ENCODE peak calls at places on chromosomes 6 and 20, in six cellular contexts. H is cardiac muscle cell; M is CD4-positive, CD25-positive, alpha-beta regulatory T cell; T is ovary; R is CD4-positive, alpha-beta memory T cell; C is kidney epithelial cell. N is an unnamed sample.

GRCh38 chr6:119533603-119534279 is 184.2 kb upstream of the MAN1A1 start:
- DNase-seq in T (no peak), H (peak; percentile 32), C (peak; percentile 19), R (no peak), M (no peak), N (peak; percentile 37)

GRCh38 chr6:9717568-9717967 is 697.3 kb downstream of the TFAP2A start:
- DNase-seq in H (no peak), M (no peak), R (no peak), T (no peak), C (no peak), N (no peak)

GRCh38 chr20:47666304-47666703 is 119.0 kb downstream of the SULF2 start:
- DNase-seq in M (no peak), H (no peak), T (no peak), C (no peak), R (no peak), N (no peak)

GRCh38 chr6:21500314-21500713 is 93.2 kb upstream of the SOX4 start:
- DNase-seq in H (no peak), T (no peak), M (no peak), C (no peak), R (no peak), N (no peak)

GRCh38 chr6:20575691-20576451 is 41.6 kb downstream of the CDKAL1 start:
- DNase-seq in C (no peak), H (peak; percentile 30), R (no peak), T (no peak), M (no peak), N (no peak)

GRCh38 chr6:70292144-70292543 is 10.7 kb downstream of the COL9A1 start:
- DNase-seq in T (no peak), C (no peak), R (no peak), H (no peak), M (no peak), N (no peak)

GRCh38 chr6:18216411-18216810 is 47.9 kb downstream of the DEK start:
- DNase-seq in M (no peak), C (peak; percentile 9), T (no peak), H (peak; percentile 26), R (no peak), N (no peak)

GRCh38 chr6:30555428-30556005 is 772 bp downstream of the GNL1 start:
- DNase-seq in H (peak; percentile 59), M (no peak), C (no peak), R (no peak), T (peak; percentile 71), N (no peak)

GRCh38 chr20:25500880-25501351 is 84.4 kb downstream of the NINL start:
- DNase-seq in M (no peak), H (no peak), T (no peak), R (no peak), C (no peak), N (no peak)

GRCh38 chr6:45949256-45949655 is 66.4 kb downstream of the CLIC5 start:
- DNase-seq in C (no peak), T (no peak), R (no peak), H (no peak), M (no peak), N (no peak)

GRCh38 chr6:106163446-106163965 is 77.4 kb downstream of the PRDM1 start:
- DNase-seq in R (peak; percentile 51), C (no peak), T (no peak), M (no peak), H (peak; percentile 80), N (peak; percentile 67)

GRCh38 chr6:2197984-2198383 is 47.4 kb downstream of the GMDS start:
- DNase-seq in C (no peak), H (no peak), T (no peak), M (no peak), R (no peak), N (no peak)

GRCh38 chr20:62776692-62777527 is 19.4 kb upstream of the MRGBP start:
- DNase-seq in T (no peak), M (peak; percentile 29), C (no peak), H (no peak), R (peak; percentile 57), N (peak; percentile 58)

GRCh38 chr20:11585752-11586352 is 331.8 kb upstream of the BTBD3 start:
- DNase-seq in H (peak; percentile 27), T (no peak), R (no peak), C (no peak), M (no peak), N (no peak)

GRCh38 chr6:158763440-158764187 is 55.6 kb downstream of the EZR start:
- DNase-seq in R (no peak), T (no peak), M (no peak), C (no peak), H (no peak), N (no peak)

GRCh38 chr6:7052441-7052936 is 55.3 kb upstream of the RREB1 start:
- DNase-seq in T (peak; percentile 85), C (peak; percentile 65), M (no peak), H (peak; percentile 91), R (no peak), N (peak; percentile 16)

GRCh38 chr20:59583428-59584277 is 20.7 kb upstream of the PHACTR3 start:
- DNase-seq in C (no peak), H (peak; percentile 40), T (peak; percentile 89), R (no peak), M (no peak), N (no peak)

GRCh38 chr6:593139-593906 is 63.6 kb downstream of the HUS1B start:
- DNase-seq in H (peak; percentile 70), C (no peak), T (peak; percentile 37), M (peak; percentile 44), R (peak; percentile 59), N (no peak)

GRCh38 chr6:138643210-138643609 is 130.4 kb upstream of the CCDC28A start:
- DNase-seq in R (no peak), M (no peak), H (no peak), C (no peak), T (no peak), N (no peak)

GRCh38 chr6:7541175-7542064 is at the start of gene DSP:
- DNase-seq in R (peak; percentile 1), C (no peak), H (peak; percentile 8), T (peak; percentile 10), M (no peak), N (peak; percentile 37)

GRCh38 chr6:142027074-142027473 is 105.7 kb upstream of the GJE1 start:
- DNase-seq in R (no peak), M (no peak), C (no peak), T (no peak), H (no peak), N (no peak)

GRCh38 chr6:125922322-125922860 is 34.2 kb upstream of the HINT3 start:
- DNase-seq in T (no peak), R (no peak), C (no peak), M (no peak), H (no peak), N (no peak)

GRCh38 chr20:47614703-47615309 is 113.1 kb downstream of the NCOA3 start:
- DNase-seq in H (no peak), T (no peak), M (no peak), C (no peak), R (no peak), N (no peak)

GRCh38 chr6:123610779-123611178 is 26.0 kb downstream of the TRDN start:
- DNase-seq in R (no peak), C (no peak), T (no peak), H (no peak), M (no peak), N (no peak)

GRCh38 chr6:83838727-83839126 is 14.4 kb upstream of the RIPPLY2 start:
- DNase-seq in C (no peak), R (no peak), H (no peak), M (no peak), T (no peak), N (no peak)

GRCh38 chr6:106692112-106692822 is 62.9 kb downstream of the QRSL1 start:
- DNase-seq in M (no peak), C (peak; percentile 81), T (no peak), H (peak; percentile 7), R (no peak), N (no peak)

GRCh38 chr20:8788831-8789230 is 280.1 kb upstream of the PLCB4 start:
- DNase-seq in T (no peak), M (no peak), H (no peak), R (no peak), C (no peak), N (no peak)

GRCh38 chr6:135680964-135681913 is 170.3 kb upstream of the PDE7B start:
- DNase-seq in C (no peak), T (no peak), M (no peak), H (peak; percentile 39), R (no peak), N (no peak)

GRCh38 chr20:57394087-57395082 is 3.2 kb downstream of the RBM38 start:
- DNase-seq in R (no peak), T (no peak), H (no peak), M (no peak), C (no peak), N (no peak)
- H3K36me3 ChIP-seq in R (peaks cover 40% of the 10 kb centered on the region), T (no peaks in the 10 kb centered on the region), H (peaks cover 53% of the 10 kb centered on the region), M (peaks cover 45% of the 10 kb centered on the region), C (no peaks in the 10 kb centered on the region), N (peaks cover 45% of the 10 kb centered on the region)

GRCh38 chr6:44301782-44302564 is 11.2 kb downstream of the AARS2 start:
- DNase-seq in T (no peak), M (no peak), R (no peak), H (no peak), C (no peak), N (no peak)
- H3K36me3 ChIP-seq in T (no peaks in the 10 kb centered on the region), M (peaks cover 51% of the 10 kb centered on the region), R (peaks cover 28% of the 10 kb centered on the region), H (peaks cover 2% of the 10 kb centered on the region), C (no peaks in the 10 kb centered on the region), N (peaks cover 41% of the 10 kb centered on the region)

GRCh38 chr20:32455171-32455900 is 97.2 kb downstream of the ASXL1 start:
- DNase-seq in T (no peak), M (no peak), C (no peak), R (no peak), H (no peak), N (no peak)
- H3K36me3 ChIP-seq in T (no peaks in the 10 kb centered on the region), M (peaks cover 61% of the 10 kb centered on the region), C (peaks cover under 1% of the 10 kb centered on the region), R (peaks cover 58% of the 10 kb centered on the region), H (peaks cover 22% of the 10 kb centered on the region), N (no peaks in the 10 kb centered on the region)

GRCh38 chr6:44301106-44301505 is 12.0 kb downstream of the AARS2 start:
- DNase-seq in T (no peak), R (no peak), C (no peak), M (no peak), H (no peak), N (no peak)
- H3K36me3 ChIP-seq in T (no peaks in the 10 kb centered on the region), R (peaks cover 28% of the 10 kb centered on the region), C (no peaks in the 10 kb centered on the region), M (peaks cover 42% of the 10 kb centered on the region), H (peaks cover 2% of the 10 kb centered on the region), N (peaks cover 35% of the 10 kb centered on the region)

GRCh38 chr20:49862607-49863200 is 50.1 kb downstream of the SLC9A8 start:
- DNase-seq in T (no peak), H (no peak), C (no peak), M (no peak), R (no peak), N (no peak)

GRCh38 chr20:49856904-49857303 is 44.3 kb downstream of the SLC9A8 start:
- DNase-seq in M (no peak), H (no peak), T (no peak), C (no peak), R (no peak), N (no peak)

GRCh38 chr20:49859807-49860206 is 47.2 kb downstream of the SLC9A8 start:
- DNase-seq in R (no peak), M (no peak), C (no peak), T (no peak), H (no peak), N (no peak)

GRCh38 chr20:49858076-49858565 is 45.5 kb downstream of the SLC9A8 start:
- DNase-seq in C (no peak), T (no peak), R (no peak), H (no peak), M (no peak), N (no peak)

GRCh38 chr20:49859011-49859410 is 46.4 kb downstream of the SLC9A8 start:
- DNase-seq in R (no peak), H (no peak), M (no peak), T (no peak), C (no peak), N (no peak)
- H3K36me3 ChIP-seq in R (peaks cover 32% of the 10 kb centered on the region), H (peaks cover 13% of the 10 kb centered on the region), M (peaks cover 60% of the 10 kb centered on the region), T (no peaks in the 10 kb centered on the region), C (no peaks in the 10 kb centered on the region), N (peaks cover 14% of the 10 kb centered on the region)

GRCh38 chr6:31663087-31663960 is 1.5 kb downstream of the GPANK1 start:
- DNase-seq in T (no peak), M (no peak), R (no peak), C (no peak), H (peak; percentile 20), N (no peak)
- H3K36me3 ChIP-seq in T (no peaks in the 10 kb centered on the region), M (peaks cover 22% of the 10 kb centered on the region), R (peaks cover 23% of the 10 kb centered on the region), C (peaks cover 4% of the 10 kb centered on the region), H (peaks cover 15% of the 10 kb centered on the region), N (peaks cover 14% of the 10 kb centered on the region)

N was measured in GM06990.